ENCODE peak calls at places on chromosome 20, in six cellular contexts. G is activated CD8-positive, alpha-beta memory T cell treated with anti-CD3 and anti-CD28 coated beads for 1 hour; W is Peyer's patch; C is activated T-cell treated with anti-CD3 and anti-CD28 coated beads for 1 hour; N is caudate nucleus; V is activated CD4-positive, CD25-positive, alpha-beta regulatory T cell. F is an unnamed sample.

GRCh38 chr20:19944772-19945459 is 72.2 kb upstream of the NAA20 start:
- DNase-seq in G (no peak), W (no peak), C (no peak), N (no peak), V (no peak), F (no peak)

GRCh38 chr20:32356935-32357868 is 929 bp upstream of the ASXL1 start:
- DNase-seq in G (no peak), W (no peak), C (no peak), N (no peak), V (no peak), F (no peak)

GRCh38 chr20:16539280-16539679 is 34.0 kb downstream of the KIF16B start:
- DNase-seq in G (no peak), W (no peak), C (no peak), N (no peak), V (no peak), F (no peak)

GRCh38 chr20:49132995-49133451 is 55.1 kb downstream of the STAU1 start:
- DNase-seq in G (no peak), W (no peak), C (no peak), N (no peak), V (no peak), F (no peak)

GRCh38 chr20:58084966-58085365 is 143.5 kb downstream of the ANKRD60 start:
- DNase-seq in G (no peak), W (no peak), C (no peak), N (no peak), V (no peak), F (no peak)

GRCh38 chr20:17614812-17615644 is 45.2 kb downstream of the DSTN start:
- DNase-seq in G (no peak), W (peak), C (no peak), N (no peak), V (no peak), F (no peak)

GRCh38 chr20:20699144-20699543 is 13.3 kb downstream of the RALGAPA2 start:
- DNase-seq in G (no peak), W (no peak), C (no peak), N (no peak), V (no peak), F (no peak)

GRCh38 chr20:33072362-33072761 is 7.1 kb upstream of the BPIFB4 start:
- DNase-seq in G (no peak), W (no peak), C (no peak), N (no peak), V (no peak), F (no peak)

F was measured in substantia nigra.